ENCODE peak calls at places on chromosomes 6 and 20, in five cellular contexts. One of them, this sample, is unnamed.

GRCh38 chr20:50625986-50626677 is 65.2 kb downstream of the RIPOR3 start:
- DNase-seq in left colon: peak
- DNase-seq in fibroblast of mammary gland: peak
- DNase-seq in Calu3: peak
- DNase-seq in upper lobe of right lung: no peak
- DNase-seq in this sample: peak

GRCh38 chr6:86107985-86108384 is 465.3 kb upstream of the SYNCRIP start:
- DNase-seq in left colon: no peak
- DNase-seq in upper lobe of right lung: no peak
- DNase-seq in Calu3: no peak
- DNase-seq in fibroblast of mammary gland: no peak
- DNase-seq in this sample: no peak

GRCh38 chr6:135995160-135995898 is 143.8 kb downstream of the PDE7B start:
- DNase-seq in fibroblast of mammary gland: peak
- DNase-seq in Calu3: no peak
- DNase-seq in upper lobe of right lung: no peak
- DNase-seq in left colon: no peak
- DNase-seq in this sample: peak

GRCh38 chr20:47802226-47802920 is 17.1 kb upstream of the SULF2 start:
- DNase-seq in Calu3: no peak
- DNase-seq in upper lobe of right lung: no peak
- DNase-seq in left colon: no peak
- DNase-seq in fibroblast of mammary gland: no peak
- DNase-seq in this sample: no peak

GRCh38 chr20:61899971-61900370 is 165.7 kb downstream of the TAF4 start:
- DNase-seq in upper lobe of right lung: no peak
- DNase-seq in Calu3: no peak
- DNase-seq in fibroblast of mammary gland: no peak
- DNase-seq in left colon: no peak
- DNase-seq in this sample: no peak

GRCh38 chr20:63641146-63641791 is 12.0 kb downstream of the STMN3 start:
- DNase-seq in fibroblast of mammary gland: peak
- DNase-seq in upper lobe of right lung: no peak
- DNase-seq in left colon: no peak
- DNase-seq in Calu3: no peak
- DNase-seq in this sample: no peak

GRCh38 chr6:124867126-124867525 is 95.1 kb upstream of the RNF217 start:
- DNase-seq in Calu3: no peak
- DNase-seq in fibroblast of mammary gland: no peak
- DNase-seq in left colon: no peak
- DNase-seq in upper lobe of right lung: no peak
- DNase-seq in this sample: no peak

GRCh38 chr6:35687658-35688604 is 784 bp downstream of the FKBP5 start:
- DNase-seq in fibroblast of mammary gland: peak
- DNase-seq in left colon: peak
- DNase-seq in upper lobe of right lung: peak
- DNase-seq in Calu3: peak
- DNase-seq in this sample: peak

GRCh38 chr20:61810066-61810708 is 255.5 kb downstream of the TAF4 start:
- DNase-seq in left colon: no peak
- DNase-seq in upper lobe of right lung: no peak
- DNase-seq in fibroblast of mammary gland: no peak
- DNase-seq in Calu3: no peak
- DNase-seq in this sample: no peak

GRCh38 chr6:145960918-145961604 is 3.1 kb downstream of the SHPRH start:
- DNase-seq in upper lobe of right lung: no peak
- DNase-seq in left colon: no peak
- DNase-seq in fibroblast of mammary gland: peak
- DNase-seq in Calu3: no peak
- DNase-seq in this sample: peak

GRCh38 chr6:18509871-18510643 is 122.9 kb downstream of the RNF144B start:
- DNase-seq in left colon: no peak
- DNase-seq in fibroblast of mammary gland: no peak
- DNase-seq in upper lobe of right lung: no peak
- DNase-seq in Calu3: no peak
- DNase-seq in this sample: no peak

GRCh38 chr6:43838276-43839036 is 68.4 kb downstream of the VEGFA start:
- DNase-seq in upper lobe of right lung: no peak
- DNase-seq in left colon: peak
- DNase-seq in Calu3: peak
- DNase-seq in fibroblast of mammary gland: peak
- DNase-seq in this sample: peak

GRCh38 chr20:41290804-41291389 is 26.6 kb downstream of the ZHX3 start:
- DNase-seq in Calu3: no peak
- DNase-seq in fibroblast of mammary gland: no peak
- DNase-seq in left colon: no peak
- DNase-seq in upper lobe of right lung: no peak
- DNase-seq in this sample: no peak

GRCh38 chr6:139423037-139423698 is 48.7 kb upstream of the CITED2 start:
- DNase-seq in upper lobe of right lung: no peak
- DNase-seq in left colon: no peak
- DNase-seq in fibroblast of mammary gland: no peak
- DNase-seq in Calu3: no peak
- DNase-seq in this sample: no peak

GRCh38 chr6:125662301-125662700 is 87.1 kb upstream of the HEY2 start:
- DNase-seq in Calu3: no peak
- DNase-seq in upper lobe of right lung: no peak
- DNase-seq in fibroblast of mammary gland: no peak
- DNase-seq in left colon: no peak
- DNase-seq in this sample: no peak

GRCh38 chr6:42819803-42820508 is 38.1 kb downstream of the BICRAL start:
- DNase-seq in fibroblast of mammary gland: peak
- DNase-seq in Calu3: no peak
- DNase-seq in upper lobe of right lung: no peak
- DNase-seq in left colon: no peak
- DNase-seq in this sample: no peak

GRCh38 chr6:104952911-104953409 is 3.9 kb upstream of the LIN28B start:
- DNase-seq in left colon: no peak
- DNase-seq in Calu3: no peak
- DNase-seq in upper lobe of right lung: no peak
- DNase-seq in fibroblast of mammary gland: no peak
- DNase-seq in this sample: no peak

GRCh38 chr6:37102299-37103168 is 67.4 kb upstream of the PIM1 start:
- DNase-seq in Calu3: peak
- DNase-seq in upper lobe of right lung: peak
- DNase-seq in fibroblast of mammary gland: peak
- DNase-seq in left colon: peak
- DNase-seq in this sample: peak

GRCh38 chr6:161439093-161439492 is 165.2 kb upstream of the AGPAT4 start:
- DNase-seq in left colon: no peak
- DNase-seq in Calu3: peak
- DNase-seq in fibroblast of mammary gland: peak
- DNase-seq in upper lobe of right lung: no peak
- DNase-seq in this sample: peak

GRCh38 chr6:27892596-27893058 is 19.6 kb downstream of the OR2B2 start:
- DNase-seq in left colon: no peak
- DNase-seq in upper lobe of right lung: no peak
- DNase-seq in Calu3: no peak
- DNase-seq in fibroblast of mammary gland: peak
- DNase-seq in this sample: peak

This sample was measured in IMR-90.